ENCODE peak calls at places on chromosomes 3 and 15, in ten cellular contexts. G, O, J, Z, B, A, C, W, D and E are unnamed samples.
A peak's percentile ranks its signal among the peaks of the same experiment; 100 is the strongest.

GRCh38 chr15:33278816-33279612 is 31.8 kb upstream of the RYR3 start:
- DNase-seq in G (no peak), O (no peak), J (peak; percentile 97), Z (peak; percentile 84), B (no peak), A (no peak), C (peak; percentile 90), W (peak; percentile 81), D (peak; percentile 94), E (no peak)

GRCh38 chr3:55405436-55405835 is 81.7 kb downstream of the WNT5A start:
- DNase-seq in G (no peak), O (peak; percentile 49), J (peak; percentile 23), Z (peak; percentile 17), B (no peak), A (no peak), C (peak; percentile 19), W (no peak), D (peak; percentile 28), E (no peak)

GRCh38 chr15:35630570-35630969 is 84.6 kb upstream of the DPH6 start:
- DNase-seq in G (no peak), O (no peak), J (peak; percentile 90), Z (no peak), B (no peak), A (no peak), C (peak; percentile 23), W (no peak), D (peak; percentile 80), E (no peak)

GRCh38 chr3:15458212-15458780 is 30.9 kb downstream of the EAF1 start:
- DNase-seq in G (no peak), O (no peak), J (no peak), Z (no peak), B (no peak), A (no peak), C (no peak), W (no peak), D (no peak), E (no peak)

GRCh38 chr3:19149388-19149787 is 1.1 kb downstream of the KCNH8 start:
- DNase-seq in G (no peak), O (peak; percentile 44), J (peak; percentile 37), Z (no peak), B (no peak), A (peak; percentile 5), C (peak; percentile 13), W (peak; percentile 11), D (peak; percentile 19), E (peak; percentile 30)

GRCh38 chr3:102230057-102230456 is 204.8 kb upstream of the ZPLD1 start:
- DNase-seq in G (no peak), O (peak; percentile 89), J (no peak), Z (no peak), B (no peak), A (no peak), C (no peak), W (no peak), D (no peak), E (no peak)

GRCh38 chr3:52633786-52634185 is 51.9 kb downstream of the PBRM1 start:
- DNase-seq in G (no peak), O (no peak), J (no peak), Z (no peak), B (no peak), A (no peak), C (peak; percentile 77), W (no peak), D (peak; percentile 44), E (no peak)

GRCh38 chr15:39279331-39279730 is 301.5 kb upstream of the THBS1 start:
- DNase-seq in G (no peak), O (no peak), J (no peak), Z (peak; percentile 85), B (no peak), A (no peak), C (peak; percentile 57), W (no peak), D (no peak), E (no peak)

GRCh38 chr3:66393486-66394260 is 107.1 kb downstream of the LRIG1 start:
- DNase-seq in G (no peak), O (peak; percentile 28), J (no peak), Z (no peak), B (peak; percentile 33), A (peak; percentile 18), C (peak; percentile 77), W (no peak), D (peak; percentile 80), E (no peak)

GRCh38 chr3:152737021-152737908 is 97.7 kb upstream of the P2RY1 start:
- DNase-seq in G (no peak), O (no peak), J (peak; percentile 90), Z (peak; percentile 2), B (no peak), A (no peak), C (peak; percentile 85), W (peak; percentile 76), D (peak; percentile 89), E (no peak)